ENCODE peak calls at places on chromosome X, in seven cellular contexts. One of them, this sample, is unnamed.

GRCh38 chrX:39633293-39633692 is 464.5 kb downstream of the BCOR start:
- DNase-seq in endodermal cell: no peak
- DNase-seq in lung: no peak
- DNase-seq in right lobe of liver: no peak
- DNase-seq in HCT116: no peak
- DNase-seq in CD8-positive, alpha-beta T cell: no peak
- DNase-seq in K562: no peak
- DNase-seq in this sample: no peak

GRCh38 chrX:109732319-109732779 is 708 bp downstream of the ACSL4 start:
- DNase-seq in HCT116: no peak
- DNase-seq in K562: peak
- DNase-seq in endodermal cell: no peak
- DNase-seq in lung: no peak
- DNase-seq in right lobe of liver: no peak
- DNase-seq in CD8-positive, alpha-beta T cell: peak
- DNase-seq in this sample: no peak

GRCh38 chrX:136806891-136807410 is 26.2 kb upstream of the ARHGEF6 start:
- DNase-seq in endodermal cell: no peak
- DNase-seq in HCT116: no peak
- DNase-seq in right lobe of liver: no peak
- DNase-seq in lung: no peak
- DNase-seq in K562: no peak
- DNase-seq in CD8-positive, alpha-beta T cell: no peak
- DNase-seq in this sample: no peak

GRCh38 chrX:153866302-153867019 is 19.5 kb downstream of the L1CAM start:
- DNase-seq in CD8-positive, alpha-beta T cell: no peak
- DNase-seq in right lobe of liver: no peak
- DNase-seq in K562: no peak
- DNase-seq in endodermal cell: no peak
- DNase-seq in HCT116: no peak
- DNase-seq in lung: no peak
- DNase-seq in this sample: no peak

GRCh38 chrX:46683023-46683422 is 75.9 kb downstream of the SLC9A7 start:
- DNase-seq in CD8-positive, alpha-beta T cell: no peak
- DNase-seq in HCT116: no peak
- DNase-seq in lung: no peak
- DNase-seq in K562: no peak
- DNase-seq in endodermal cell: no peak
- DNase-seq in right lobe of liver: no peak
- DNase-seq in this sample: no peak

GRCh38 chrX:39361736-39362135 is 560.5 kb downstream of the MID1IP1 start:
- DNase-seq in lung: no peak
- DNase-seq in K562: no peak
- DNase-seq in CD8-positive, alpha-beta T cell: no peak
- DNase-seq in endodermal cell: no peak
- DNase-seq in right lobe of liver: no peak
- DNase-seq in HCT116: no peak
- DNase-seq in this sample: no peak

GRCh38 chrX:134184936-134185335 is 52.0 kb upstream of the CCDC160 start:
- DNase-seq in CD8-positive, alpha-beta T cell: no peak
- DNase-seq in endodermal cell: no peak
- DNase-seq in K562: no peak
- DNase-seq in right lobe of liver: no peak
- DNase-seq in HCT116: no peak
- DNase-seq in lung: no peak
- DNase-seq in this sample: no peak

GRCh38 chrX:24023972-24024664 is 2.9 kb downstream of the KLHL15 start:
- DNase-seq in HCT116: no peak
- DNase-seq in lung: no peak
- DNase-seq in endodermal cell: no peak
- DNase-seq in K562: no peak
- DNase-seq in right lobe of liver: no peak
- DNase-seq in CD8-positive, alpha-beta T cell: no peak
- DNase-seq in this sample: no peak

GRCh38 chrX:128287693-128288092 is 235.5 kb upstream of the ACTRT1 start:
- DNase-seq in right lobe of liver: no peak
- DNase-seq in lung: no peak
- DNase-seq in HCT116: no peak
- DNase-seq in K562: no peak
- DNase-seq in endodermal cell: no peak
- DNase-seq in CD8-positive, alpha-beta T cell: no peak
- DNase-seq in this sample: no peak
- TF ChIP-seq CTCF in right lobe of liver: no peak
- TF ChIP-seq CTCF in lung: no peak
- TF ChIP-seq CTCF in HCT116: no peak
- TF ChIP-seq CTCF in K562: no peak
- TF ChIP-seq CTCF in endodermal cell: no peak
- TF ChIP-seq CTCF in CD8-positive, alpha-beta T cell: no peak
- TF ChIP-seq CTCF in this sample: no peak

DNA sequence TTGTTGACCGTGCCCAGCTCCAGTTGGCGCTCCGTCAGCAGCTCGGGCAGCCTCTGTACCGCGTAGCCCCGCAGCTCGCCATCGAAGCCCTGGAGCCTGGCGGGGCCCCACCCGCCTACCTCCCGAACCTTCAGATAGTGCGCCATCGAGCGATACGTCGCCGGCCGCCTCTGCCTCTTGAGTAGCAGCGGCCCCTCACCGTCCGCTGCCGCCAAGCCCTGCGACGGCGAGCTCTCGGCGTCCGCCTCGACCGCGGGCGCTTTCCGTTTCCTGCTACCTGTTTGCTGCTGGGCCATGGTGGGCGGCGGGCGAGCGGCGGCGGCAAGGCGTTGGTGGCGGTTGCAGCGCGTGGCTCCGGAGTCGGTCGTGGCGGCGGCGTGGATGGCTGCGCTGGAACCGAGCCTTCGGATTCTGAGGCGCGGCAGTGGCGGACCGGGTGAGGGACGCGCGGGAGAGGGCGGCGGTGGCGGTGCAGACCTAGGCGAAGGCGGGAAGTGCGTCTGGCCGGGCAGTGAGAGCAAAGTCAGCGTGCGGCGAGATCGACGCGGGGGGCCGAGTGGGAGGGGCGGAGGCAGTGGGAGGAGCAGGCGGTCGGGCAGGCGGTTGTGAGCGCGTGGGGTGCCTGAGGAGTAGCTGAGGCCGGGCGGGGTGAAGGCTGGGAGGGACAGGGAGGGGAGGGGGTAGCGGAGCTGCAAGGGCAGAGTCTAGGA is at the start of gene DCAF12L1:
- DNase-seq in K562: no peak
- DNase-seq in HCT116: no peak
- DNase-seq in endodermal cell: peak
- DNase-seq in right lobe of liver: peak
- DNase-seq in lung: no peak
- DNase-seq in CD8-positive, alpha-beta T cell: no peak
- DNase-seq in this sample: no peak
- H3K27ac ChIP-seq in K562: no peak
- H3K27ac ChIP-seq in HCT116: no peak
- H3K27ac ChIP-seq in endodermal cell: no peak
- H3K27ac ChIP-seq in right lobe of liver: no peak
- H3K27ac ChIP-seq in lung: no peak
- H3K27ac ChIP-seq in CD8-positive, alpha-beta T cell: no peak
- H3K27ac ChIP-seq in this sample: no peak

GRCh38 chrX:30620980-30621716 is 32.1 kb upstream of the GK start:
- DNase-seq in lung: no peak
- DNase-seq in HCT116: no peak
- DNase-seq in CD8-positive, alpha-beta T cell: no peak
- DNase-seq in K562: no peak
- DNase-seq in right lobe of liver: no peak
- DNase-seq in endodermal cell: no peak
- DNase-seq in this sample: peak

GRCh38 chrX:30620125-30620524 is 33.1 kb upstream of the GK start:
- DNase-seq in right lobe of liver: no peak
- DNase-seq in K562: no peak
- DNase-seq in CD8-positive, alpha-beta T cell: no peak
- DNase-seq in lung: no peak
- DNase-seq in HCT116: no peak
- DNase-seq in endodermal cell: no peak
- DNase-seq in this sample: no peak

GRCh38 chrX:30615229-30615628 is 37.7 kb upstream of the TASL start:
- DNase-seq in CD8-positive, alpha-beta T cell: no peak
- DNase-seq in right lobe of liver: no peak
- DNase-seq in lung: no peak
- DNase-seq in HCT116: no peak
- DNase-seq in endodermal cell: no peak
- DNase-seq in K562: no peak
- DNase-seq in this sample: no peak

GRCh38 chrX:30622361-30622760 is 30.9 kb upstream of the GK start:
- DNase-seq in HCT116: no peak
- DNase-seq in right lobe of liver: no peak
- DNase-seq in lung: no peak
- DNase-seq in CD8-positive, alpha-beta T cell: no peak
- DNase-seq in endodermal cell: no peak
- DNase-seq in K562: no peak
- DNase-seq in this sample: no peak

GRCh38 chrX:30618160-30618765 is 35.0 kb upstream of the GK start:
- DNase-seq in K562: no peak
- DNase-seq in lung: no peak
- DNase-seq in right lobe of liver: no peak
- DNase-seq in CD8-positive, alpha-beta T cell: no peak
- DNase-seq in endodermal cell: peak
- DNase-seq in HCT116: no peak
- DNase-seq in this sample: no peak
- TF ChIP-seq CTCF in K562: peak
- TF ChIP-seq CTCF in lung: no peak
- TF ChIP-seq CTCF in right lobe of liver: peak
- TF ChIP-seq CTCF in CD8-positive, alpha-beta T cell: no peak
- TF ChIP-seq CTCF in endodermal cell: peak
- TF ChIP-seq CTCF in HCT116: peak
- TF ChIP-seq CTCF in this sample: no peak

GRCh38 chrX:78769933-78770332 is 22.4 kb downstream of the LPAR4 start:
- DNase-seq in K562: no peak
- DNase-seq in endodermal cell: no peak
- DNase-seq in CD8-positive, alpha-beta T cell: no peak
- DNase-seq in lung: no peak
- DNase-seq in right lobe of liver: no peak
- DNase-seq in HCT116: no peak
- DNase-seq in this sample: no peak

DNA sequence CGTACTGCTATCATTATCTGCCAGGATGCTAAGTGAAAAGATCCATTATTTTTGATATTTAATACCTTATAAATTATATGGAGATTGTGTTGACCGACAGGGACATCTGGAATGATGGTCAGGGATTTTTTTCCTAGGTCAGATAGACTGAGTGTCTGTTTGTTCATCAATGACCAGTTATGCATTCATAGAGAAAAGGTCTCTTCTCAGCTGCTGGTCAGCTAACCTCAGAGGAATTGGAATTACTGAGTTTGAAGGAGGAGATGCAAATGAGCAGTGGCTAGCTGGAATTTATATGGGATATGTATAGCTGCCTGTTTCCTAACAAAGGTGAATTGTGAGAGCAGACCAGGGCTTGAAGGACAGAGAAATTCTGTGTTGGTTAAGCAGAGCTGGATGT is 21.8 kb downstream of the LPAR4 start:
- DNase-seq in right lobe of liver: no peak
- DNase-seq in CD8-positive, alpha-beta T cell: no peak
- DNase-seq in lung: no peak
- DNase-seq in endodermal cell: no peak
- DNase-seq in K562: no peak
- DNase-seq in HCT116: no peak
- DNase-seq in this sample: no peak
- H3K27ac ChIP-seq in right lobe of liver: no peak
- H3K27ac ChIP-seq in CD8-positive, alpha-beta T cell: no peak
- H3K27ac ChIP-seq in lung: no peak
- H3K27ac ChIP-seq in endodermal cell: no peak
- H3K27ac ChIP-seq in K562: no peak
- H3K27ac ChIP-seq in HCT116: no peak
- H3K27ac ChIP-seq in this sample: no peak

DNA sequence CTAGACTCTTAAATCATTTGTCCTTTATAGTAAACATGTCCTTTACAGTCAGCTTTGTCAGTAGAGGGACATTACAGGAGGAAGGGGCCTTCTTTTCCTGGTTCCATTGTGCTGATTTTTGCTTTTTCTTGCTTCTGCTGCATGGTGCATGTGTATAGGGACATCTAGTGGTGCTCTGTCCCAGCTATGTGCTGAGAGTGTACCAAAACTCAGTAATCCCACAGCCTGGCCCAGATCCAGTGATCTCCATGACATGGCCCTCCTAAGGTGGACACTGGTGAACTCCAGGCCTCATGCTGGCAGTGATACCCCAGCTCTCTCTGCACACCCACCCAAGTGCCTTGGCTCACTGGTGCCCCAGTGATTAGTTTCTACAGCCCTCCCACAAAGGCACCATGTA is 45.2 kb downstream of the MAGEB17 start:
- DNase-seq in endodermal cell: peak
- DNase-seq in CD8-positive, alpha-beta T cell: no peak
- DNase-seq in HCT116: peak
- DNase-seq in lung: no peak
- DNase-seq in K562: no peak
- DNase-seq in right lobe of liver: no peak
- DNase-seq in this sample: no peak
- TF ChIP-seq CTCF in endodermal cell: peak
- TF ChIP-seq CTCF in CD8-positive, alpha-beta T cell: no peak
- TF ChIP-seq CTCF in HCT116: peak
- TF ChIP-seq CTCF in lung: no peak
- TF ChIP-seq CTCF in K562: peak
- TF ChIP-seq CTCF in right lobe of liver: peak
- TF ChIP-seq CTCF in this sample: peak

GRCh38 chrX:12441376-12442128 is 303.3 kb downstream of the FRMPD4 start:
- DNase-seq in K562: no peak
- DNase-seq in right lobe of liver: no peak
- DNase-seq in lung: no peak
- DNase-seq in endodermal cell: no peak
- DNase-seq in CD8-positive, alpha-beta T cell: no peak
- DNase-seq in HCT116: no peak
- DNase-seq in this sample: peak

GRCh38 chrX:12443534-12444098 is 305.3 kb downstream of the FRMPD4 start:
- DNase-seq in HCT116: no peak
- DNase-seq in K562: no peak
- DNase-seq in lung: no peak
- DNase-seq in right lobe of liver: no peak
- DNase-seq in endodermal cell: no peak
- DNase-seq in CD8-positive, alpha-beta T cell: no peak
- DNase-seq in this sample: no peak

GRCh38 chrX:12440245-12440644 is 302.0 kb downstream of the FRMPD4 start:
- DNase-seq in CD8-positive, alpha-beta T cell: no peak
- DNase-seq in HCT116: no peak
- DNase-seq in right lobe of liver: no peak
- DNase-seq in endodermal cell: peak
- DNase-seq in lung: no peak
- DNase-seq in K562: no peak
- DNase-seq in this sample: no peak

GRCh38 chrX:12434493-12434892 is 296.2 kb downstream of the FRMPD4 start:
- DNase-seq in endodermal cell: peak
- DNase-seq in CD8-positive, alpha-beta T cell: no peak
- DNase-seq in right lobe of liver: no peak
- DNase-seq in K562: no peak
- DNase-seq in HCT116: no peak
- DNase-seq in lung: no peak
- DNase-seq in this sample: no peak

GRCh38 chrX:12439396-12439795 is 301.1 kb downstream of the FRMPD4 start:
- DNase-seq in HCT116: no peak
- DNase-seq in lung: no peak
- DNase-seq in CD8-positive, alpha-beta T cell: no peak
- DNase-seq in K562: no peak
- DNase-seq in right lobe of liver: no peak
- DNase-seq in endodermal cell: no peak
- DNase-seq in this sample: no peak
- H3K27ac ChIP-seq in HCT116: no peak
- H3K27ac ChIP-seq in lung: no peak
- H3K27ac ChIP-seq in CD8-positive, alpha-beta T cell: no peak
- H3K27ac ChIP-seq in K562: no peak
- H3K27ac ChIP-seq in right lobe of liver: no peak
- H3K27ac ChIP-seq in endodermal cell: no peak
- H3K27ac ChIP-seq in this sample: no peak

This sample was measured in AG04450.